ENCODE peak calls at places on chromosomes 16 and 17, in six cellular contexts. One of them, this sample, is unnamed.
A peak's percentile ranks its signal among the peaks of the same experiment; 100 is the strongest.

GRCh38 chr17:794876-795275 is 12.7 kb downstream of the MRM3 start:
- DNase-seq in RPMI7951: peak; percentile 69
- DNase-seq in stimulated activated CD8-positive, alpha-beta memory T cell treated with anti-CD3 and anti-CD28 coated beads, Interleukin-15, amount 100 ng/mL, for 24 hours: peak; percentile 15
- DNase-seq in GM23338: peak; percentile 93
- DNase-seq in NCI-H1092: peak; percentile 71
- DNase-seq in posterior cingulate gyrus: peak; percentile 96
- DNase-seq in this sample: peak; percentile 65

GRCh38 chr17:52376137-52376536 is 217.6 kb upstream of the CA10 start:
- DNase-seq in RPMI7951: no peak
- DNase-seq in stimulated activated CD8-positive, alpha-beta memory T cell treated with anti-CD3 and anti-CD28 coated beads, Interleukin-15, amount 100 ng/mL, for 24 hours: no peak
- DNase-seq in GM23338: peak; percentile 33
- DNase-seq in NCI-H1092: no peak
- DNase-seq in posterior cingulate gyrus: no peak
- DNase-seq in this sample: no peak

GRCh38 chr17:63772801-63773271 is 561 bp downstream of the CCDC47 start:
- DNase-seq in RPMI7951: peak; percentile 22
- DNase-seq in stimulated activated CD8-positive, alpha-beta memory T cell treated with anti-CD3 and anti-CD28 coated beads, Interleukin-15, amount 100 ng/mL, for 24 hours: no peak
- DNase-seq in GM23338: peak; percentile 9
- DNase-seq in NCI-H1092: no peak
- DNase-seq in posterior cingulate gyrus: no peak
- DNase-seq in this sample: no peak

GRCh38 chr17:1785925-1786324 is 24.1 kb downstream of the SERPINF1 start:
- DNase-seq in RPMI7951: peak; percentile 44
- DNase-seq in stimulated activated CD8-positive, alpha-beta memory T cell treated with anti-CD3 and anti-CD28 coated beads, Interleukin-15, amount 100 ng/mL, for 24 hours: no peak
- DNase-seq in GM23338: no peak
- DNase-seq in NCI-H1092: no peak
- DNase-seq in posterior cingulate gyrus: peak; percentile 45
- DNase-seq in this sample: no peak

GRCh38 chr17:70552982-70553334 is 383.6 kb downstream of the KCNJ2 start:
- DNase-seq in RPMI7951: no peak
- DNase-seq in stimulated activated CD8-positive, alpha-beta memory T cell treated with anti-CD3 and anti-CD28 coated beads, Interleukin-15, amount 100 ng/mL, for 24 hours: no peak
- DNase-seq in GM23338: no peak
- DNase-seq in NCI-H1092: no peak
- DNase-seq in posterior cingulate gyrus: no peak
- DNase-seq in this sample: no peak

GRCh38 chr16:67068212-67068753 is 39.3 kb downstream of the CBFB start:
- DNase-seq in RPMI7951: peak; percentile 9
- DNase-seq in stimulated activated CD8-positive, alpha-beta memory T cell treated with anti-CD3 and anti-CD28 coated beads, Interleukin-15, amount 100 ng/mL, for 24 hours: no peak
- DNase-seq in GM23338: no peak
- DNase-seq in NCI-H1092: no peak
- DNase-seq in posterior cingulate gyrus: no peak
- DNase-seq in this sample: no peak

GRCh38 chr16:27976990-27977389 is 86.5 kb downstream of the GSG1L start:
- DNase-seq in RPMI7951: no peak
- DNase-seq in stimulated activated CD8-positive, alpha-beta memory T cell treated with anti-CD3 and anti-CD28 coated beads, Interleukin-15, amount 100 ng/mL, for 24 hours: no peak
- DNase-seq in GM23338: no peak
- DNase-seq in NCI-H1092: no peak
- DNase-seq in posterior cingulate gyrus: no peak
- DNase-seq in this sample: no peak

GRCh38 chr16:72493681-72494415 is 321.9 kb upstream of the PMFBP1 start:
- DNase-seq in RPMI7951: peak; percentile 28
- DNase-seq in stimulated activated CD8-positive, alpha-beta memory T cell treated with anti-CD3 and anti-CD28 coated beads, Interleukin-15, amount 100 ng/mL, for 24 hours: no peak
- DNase-seq in GM23338: no peak
- DNase-seq in NCI-H1092: no peak
- DNase-seq in posterior cingulate gyrus: no peak
- DNase-seq in this sample: no peak

GRCh38 chr17:2706911-2707510 is 4.6 kb downstream of the CLUH start:
- DNase-seq in RPMI7951: no peak
- DNase-seq in stimulated activated CD8-positive, alpha-beta memory T cell treated with anti-CD3 and anti-CD28 coated beads, Interleukin-15, amount 100 ng/mL, for 24 hours: no peak
- DNase-seq in GM23338: no peak
- DNase-seq in NCI-H1092: no peak
- DNase-seq in posterior cingulate gyrus: peak; percentile 59
- DNase-seq in this sample: no peak